ENCODE peak calls at places on chromosomes 7 and 10, in nine cellular contexts. F is cardiac muscle cell, C is fibroblast of the aortic adventitia, G is PC-3, O is GM13977, Y is B cell, S is bronchial epithelial cell, V is astrocyte of the spinal cord, M is endothelial cell. D is an unnamed sample.

GRCh38 chr7:143978585-143978984 is 21.5 kb upstream of the OR6B1 start:
- DNase-seq in F (no peak), C (no peak), G (peak; percentile 44), O (no peak), Y (no peak), S (no peak), V (no peak), M (no peak), D (no peak)

GRCh38 chr7:98291717-98292116 is 10.2 kb downstream of the BRI3 start:
- DNase-seq in F (no peak), C (no peak), G (no peak), O (no peak), Y (no peak), S (no peak), V (no peak), M (no peak), D (no peak)

GRCh38 chr7:128150223-128150622 is 90.9 kb upstream of the LEP start:
- DNase-seq in F (no peak), C (no peak), G (no peak), O (no peak), Y (no peak), S (no peak), V (no peak), M (no peak), D (no peak)

GRCh38 chr10:78864761-78865517 is 203.8 kb upstream of the ZMIZ1 start:
- DNase-seq in F (no peak), C (no peak), G (no peak), O (no peak), Y (no peak), S (no peak), V (no peak), M (no peak), D (no peak)

GRCh38 chr10:82961864-82962263 is 1086.9 kb downstream of the NRG3 start:
- DNase-seq in F (no peak), C (no peak), G (no peak), O (no peak), Y (no peak), S (no peak), V (no peak), M (no peak), D (no peak)

GRCh38 chr7:41869091-41869490 is 166.2 kb upstream of the INHBA start:
- DNase-seq in F (no peak), C (peak; percentile 73), G (peak; percentile 60), O (no peak), Y (no peak), S (peak; percentile 80), V (no peak), M (no peak), D (no peak)

GRCh38 chr10:110566472-110567200 is 859 bp upstream of the SMC3 start:
- DNase-seq in F (no peak), C (no peak), G (no peak), O (no peak), Y (no peak), S (no peak), V (no peak), M (no peak), D (no peak)

GRCh38 chr10:119303886-119304285 is 96.5 kb downstream of the GRK5 start:
- DNase-seq in F (no peak), C (no peak), G (peak; percentile 83), O (no peak), Y (no peak), S (peak; percentile 94), V (no peak), M (no peak), D (no peak)

GRCh38 chr10:84997870-84998269 is 669.5 kb downstream of the CCSER2 start:
- DNase-seq in F (no peak), C (no peak), G (no peak), O (no peak), Y (no peak), S (no peak), V (no peak), M (no peak), D (no peak)

GRCh38 chr10:3668276-3668960 is 116.6 kb downstream of the KLF6 start:
- DNase-seq in F (peak; percentile 32), C (peak; percentile 93), G (no peak), O (no peak), Y (no peak), S (peak; percentile 88), V (peak; percentile 40), M (peak; percentile 24), D (no peak)

DNA sequence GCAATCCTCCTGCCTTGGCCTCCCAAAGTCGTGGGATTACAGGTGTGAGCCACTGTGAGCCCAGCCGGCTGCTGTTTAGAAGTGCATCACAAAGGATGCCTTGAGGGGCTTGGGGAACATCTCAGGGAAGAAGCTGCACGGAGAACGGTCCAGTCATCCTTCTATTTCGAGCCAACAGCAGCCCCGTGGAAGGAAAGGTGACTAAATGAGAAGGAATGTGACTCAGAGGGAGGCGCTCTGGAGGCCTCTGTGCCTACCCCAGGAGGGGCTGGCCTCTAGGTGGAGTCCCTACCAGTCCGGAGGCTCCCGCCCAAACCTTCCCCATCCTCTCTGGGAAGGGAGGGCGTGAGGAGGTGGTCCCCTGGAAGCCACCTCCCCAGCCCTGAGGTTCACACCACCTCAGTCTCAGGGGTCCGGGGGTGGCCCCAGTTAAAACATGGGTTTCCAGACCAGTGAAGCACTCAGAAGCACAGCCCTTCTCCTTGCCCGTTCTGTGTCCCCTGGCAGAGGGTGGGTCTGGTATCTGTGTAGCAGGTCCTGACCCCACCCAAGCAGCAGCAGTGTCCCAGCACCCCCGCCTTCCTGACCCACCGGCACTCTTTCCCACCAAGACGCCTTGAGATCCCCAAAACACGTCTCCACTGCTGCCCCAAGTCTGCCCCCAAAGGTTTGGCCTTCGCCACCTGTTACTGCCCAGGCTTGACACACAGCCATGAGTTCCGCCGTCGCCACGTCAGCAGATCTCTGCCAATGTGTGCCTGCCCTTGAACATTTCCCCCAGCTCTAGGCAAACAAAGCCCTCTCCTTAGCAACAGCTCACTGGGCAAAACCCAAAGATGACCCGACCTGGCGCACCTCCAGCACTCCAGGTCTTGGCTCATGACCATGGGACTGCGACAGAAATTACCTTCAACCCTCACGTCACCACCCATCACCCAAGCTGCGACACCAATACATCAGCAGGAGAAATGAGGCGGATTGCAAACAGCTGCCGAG is 75.9 kb downstream of the CTBP2 start:
- DNase-seq in F (no peak), C (peak; percentile 92), G (peak; percentile 87), O (no peak), Y (no peak), S (peak; percentile 88), V (peak; percentile 94), M (no peak), D (no peak)
- TF ChIP-seq CTCF in F (peak; percentile 39), C (peak; percentile 14), G (peak; percentile 40), O (no peak), Y (no peak), S (peak; percentile 34), V (peak; percentile 49), M (no peak), D (no peak)

DNA sequence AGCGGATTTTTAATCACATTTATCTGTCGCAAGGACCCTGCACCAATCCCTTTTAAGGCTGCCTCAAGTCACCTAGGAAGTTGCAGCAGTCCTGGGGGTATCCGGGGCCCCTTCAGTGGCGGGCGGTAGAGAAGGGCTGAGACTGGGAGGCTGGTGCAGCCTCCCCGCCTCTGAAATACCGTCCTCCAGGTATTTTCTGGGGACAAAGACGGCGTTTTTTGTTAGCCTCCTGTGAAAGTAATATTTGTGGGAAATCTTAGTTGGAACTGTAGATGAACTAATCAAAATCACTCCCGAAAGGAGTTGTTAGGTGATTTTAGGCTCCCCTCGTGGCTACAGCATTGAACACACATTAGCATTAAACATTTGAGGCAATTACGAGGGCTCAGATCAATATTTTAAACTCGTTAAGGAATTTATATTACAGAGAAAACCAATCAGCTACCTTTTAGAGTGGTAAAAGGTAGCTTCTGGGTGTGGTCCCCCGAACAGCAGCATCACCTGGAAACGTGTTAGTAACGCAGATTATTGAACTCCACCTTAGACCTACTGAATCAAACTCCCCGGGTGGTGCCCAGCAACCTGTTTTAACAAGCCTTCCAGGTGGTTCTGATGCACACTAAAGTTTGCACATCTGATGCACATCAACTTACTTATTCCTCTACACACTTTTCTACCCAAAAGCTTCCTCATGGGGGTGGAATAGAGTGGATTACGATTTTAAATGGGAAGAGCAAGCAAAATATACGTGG is 548 bp upstream of the ANXA7 start:
- DNase-seq in F (no peak), C (no peak), G (peak; percentile 83), O (no peak), Y (no peak), S (peak; percentile 86), V (no peak), M (no peak), D (no peak)
- TF ChIP-seq CTCF in F (no peak), C (no peak), G (peak; percentile 48), O (no peak), Y (peak; percentile 8), S (no peak), V (no peak), M (peak; percentile 3), D (no peak)

DNA sequence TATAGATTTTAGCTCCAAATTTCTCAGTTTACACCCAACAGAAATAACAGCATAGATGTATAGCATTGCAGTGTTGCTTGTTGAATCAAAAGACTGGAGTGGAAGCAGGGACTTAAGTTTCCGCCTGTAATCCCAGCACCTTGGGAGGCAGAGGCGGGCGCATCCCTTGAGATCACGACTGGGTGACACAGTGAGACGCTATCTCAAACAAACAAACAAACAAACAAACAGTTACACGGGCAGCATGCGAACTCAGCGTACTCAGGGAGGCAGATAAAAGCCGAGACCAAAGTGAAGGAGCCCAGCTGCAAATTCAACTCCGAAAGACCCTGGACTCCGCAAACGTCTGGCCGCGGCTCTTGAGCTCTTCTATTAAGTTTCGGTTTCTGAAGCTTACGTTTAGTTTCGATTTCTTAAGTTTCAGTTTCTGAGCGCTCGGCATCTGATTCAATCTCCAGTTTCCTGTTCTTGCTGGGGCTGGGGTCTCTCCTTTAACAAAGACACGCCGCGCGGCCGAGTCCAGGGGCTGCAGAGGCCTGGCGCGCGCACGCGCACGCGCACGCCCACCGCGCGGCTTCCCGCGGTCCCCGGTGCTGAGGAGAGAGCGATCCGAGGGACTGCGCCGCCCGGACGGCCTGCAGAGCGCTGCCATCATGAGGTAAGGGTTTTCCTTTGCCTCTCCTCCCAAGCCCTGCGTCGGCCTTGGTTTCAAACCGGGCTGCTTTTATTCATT is at the start of gene IFIT5:
- DNase-seq in F (peak; percentile 80), C (peak; percentile 71), G (peak; percentile 56), O (peak; percentile 82), Y (peak; percentile 66), S (peak; percentile 52), V (peak; percentile 80), M (peak; percentile 77), D (peak; percentile 81)
- TF ChIP-seq CTCF in F (no peak), C (no peak), G (no peak), O (no peak), Y (no peak), S (peak; percentile 16), V (no peak), M (no peak), D (no peak)

DNA sequence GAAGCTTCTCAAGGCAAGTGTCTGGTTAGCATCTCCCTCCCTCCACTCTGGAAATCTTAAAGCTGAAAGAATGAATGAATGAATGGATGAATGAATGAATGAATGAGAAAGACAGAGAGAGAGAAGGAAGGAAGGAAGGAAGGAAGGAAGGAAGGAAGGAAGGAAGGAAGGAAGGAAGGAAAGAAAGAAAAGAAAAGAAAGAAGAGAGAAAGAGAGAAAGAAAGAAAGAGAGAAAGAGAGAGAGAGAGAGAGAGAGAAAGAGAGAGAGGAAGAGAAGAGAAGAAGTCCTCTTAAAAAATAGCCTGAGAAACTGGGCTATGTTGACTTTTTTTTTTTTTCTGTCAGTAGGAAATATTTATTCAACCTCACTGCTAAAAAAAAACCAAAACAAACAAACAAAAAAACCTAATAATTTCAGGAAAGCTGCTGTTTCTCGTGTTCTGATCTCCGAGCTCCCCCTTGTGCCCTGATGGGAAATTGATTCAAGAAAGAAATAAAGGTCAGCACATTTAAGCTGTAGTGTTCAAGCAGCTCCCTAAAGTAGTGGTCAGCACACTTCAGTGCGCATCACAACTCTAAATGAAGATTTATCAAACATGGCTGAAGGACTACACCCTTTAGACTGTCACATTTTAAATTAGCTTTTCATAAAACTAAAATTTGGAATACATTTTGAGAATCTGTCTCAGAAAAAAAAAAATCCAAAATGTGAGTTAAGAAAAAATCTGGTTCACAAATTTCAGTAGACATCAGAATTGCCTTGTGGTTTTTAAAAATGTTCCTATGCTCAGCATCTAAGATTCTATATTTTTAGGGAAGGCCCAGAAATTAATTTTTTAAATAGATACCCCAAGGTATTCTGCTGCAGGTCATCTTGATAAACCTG is 154.3 kb downstream of the ELAPOR2 start:
- DNase-seq in F (no peak), C (peak; percentile 43), G (peak; percentile 54), O (peak; percentile 9), Y (no peak), S (peak; percentile 26), V (peak; percentile 24), M (peak; percentile 32), D (peak; percentile 6)
- TF ChIP-seq CTCF in F (peak; percentile 62), C (peak; percentile 71), G (peak; percentile 82), O (peak; percentile 80), Y (peak; percentile 49), S (peak; percentile 60), V (peak; percentile 62), M (peak; percentile 35), D (peak; percentile 64)